ENCODE peak calls at places on chromosomes 13 and 19, in six cellular contexts. One of them, this sample, is unnamed.
A peak's percentile ranks its signal among the peaks of the same experiment; 100 is the strongest.

GRCh38 chr19:16026756-16027155 is 49.5 kb upstream of the TPM4 start:
- DNase-seq in non-pigmented ciliary epithelial cell: no peak
- DNase-seq in stimulated activated CD4-positive, alpha-beta T cell treated with anti-CD3 and anti-CD28 coated beads, Interleukin-15, amount 100 ng/mL, for 24 hours: no peak
- DNase-seq in activated CD4-positive, alpha-beta T cell treated with anti-CD3 and anti-CD28 coated beads, Interleukin-2, amount 10 ng/mL, durations not matched to agents 7 days and 5 days: no peak
- DNase-seq in T-helper 2 cell: no peak
- DNase-seq in activated T-cell treated with anti-CD3 and anti-CD28 coated beads, Interleukin-2, amount 50 U/mL, for 4 hours: no peak
- DNase-seq in this sample: no peak

GRCh38 chr13:58495668-58496067 is 864.1 kb downstream of the PCDH17 start:
- DNase-seq in activated T-cell treated with anti-CD3 and anti-CD28 coated beads, Interleukin-2, amount 50 U/mL, for 4 hours: no peak
- DNase-seq in stimulated activated CD4-positive, alpha-beta T cell treated with anti-CD3 and anti-CD28 coated beads, Interleukin-15, amount 100 ng/mL, for 24 hours: no peak
- DNase-seq in activated CD4-positive, alpha-beta T cell treated with anti-CD3 and anti-CD28 coated beads, Interleukin-2, amount 10 ng/mL, durations not matched to agents 7 days and 5 days: no peak
- DNase-seq in non-pigmented ciliary epithelial cell: no peak
- DNase-seq in T-helper 2 cell: no peak
- DNase-seq in this sample: no peak

GRCh38 chr13:110676511-110677204 is 29.3 kb downstream of the CARS2 start:
- DNase-seq in non-pigmented ciliary epithelial cell: no peak
- DNase-seq in activated T-cell treated with anti-CD3 and anti-CD28 coated beads, Interleukin-2, amount 50 U/mL, for 4 hours: no peak
- DNase-seq in stimulated activated CD4-positive, alpha-beta T cell treated with anti-CD3 and anti-CD28 coated beads, Interleukin-15, amount 100 ng/mL, for 24 hours: peak; percentile 58
- DNase-seq in activated CD4-positive, alpha-beta T cell treated with anti-CD3 and anti-CD28 coated beads, Interleukin-2, amount 10 ng/mL, durations not matched to agents 7 days and 5 days: no peak
- DNase-seq in T-helper 2 cell: no peak
- DNase-seq in this sample: no peak

GRCh38 chr13:110248449-110249143 is 58.4 kb downstream of the COL4A1 start:
- DNase-seq in activated CD4-positive, alpha-beta T cell treated with anti-CD3 and anti-CD28 coated beads, Interleukin-2, amount 10 ng/mL, durations not matched to agents 7 days and 5 days: no peak
- DNase-seq in stimulated activated CD4-positive, alpha-beta T cell treated with anti-CD3 and anti-CD28 coated beads, Interleukin-15, amount 100 ng/mL, for 24 hours: no peak
- DNase-seq in non-pigmented ciliary epithelial cell: no peak
- DNase-seq in activated T-cell treated with anti-CD3 and anti-CD28 coated beads, Interleukin-2, amount 50 U/mL, for 4 hours: no peak
- DNase-seq in T-helper 2 cell: no peak
- DNase-seq in this sample: no peak

GRCh38 chr19:11364935-11365334 is 9.5 kb upstream of the SWSAP1 start:
- DNase-seq in stimulated activated CD4-positive, alpha-beta T cell treated with anti-CD3 and anti-CD28 coated beads, Interleukin-15, amount 100 ng/mL, for 24 hours: no peak
- DNase-seq in activated T-cell treated with anti-CD3 and anti-CD28 coated beads, Interleukin-2, amount 50 U/mL, for 4 hours: no peak
- DNase-seq in T-helper 2 cell: no peak
- DNase-seq in activated CD4-positive, alpha-beta T cell treated with anti-CD3 and anti-CD28 coated beads, Interleukin-2, amount 10 ng/mL, durations not matched to agents 7 days and 5 days: no peak
- DNase-seq in non-pigmented ciliary epithelial cell: no peak
- DNase-seq in this sample: no peak

GRCh38 chr13:95505976-95506375 is 46.5 kb upstream of the CLDN10 start:
- DNase-seq in non-pigmented ciliary epithelial cell: no peak
- DNase-seq in T-helper 2 cell: no peak
- DNase-seq in activated T-cell treated with anti-CD3 and anti-CD28 coated beads, Interleukin-2, amount 50 U/mL, for 4 hours: no peak
- DNase-seq in stimulated activated CD4-positive, alpha-beta T cell treated with anti-CD3 and anti-CD28 coated beads, Interleukin-15, amount 100 ng/mL, for 24 hours: no peak
- DNase-seq in activated CD4-positive, alpha-beta T cell treated with anti-CD3 and anti-CD28 coated beads, Interleukin-2, amount 10 ng/mL, durations not matched to agents 7 days and 5 days: no peak
- DNase-seq in this sample: no peak

GRCh38 chr13:25848822-25849740 is 202.7 kb downstream of the SHISA2 start:
- DNase-seq in stimulated activated CD4-positive, alpha-beta T cell treated with anti-CD3 and anti-CD28 coated beads, Interleukin-15, amount 100 ng/mL, for 24 hours: no peak
- DNase-seq in activated T-cell treated with anti-CD3 and anti-CD28 coated beads, Interleukin-2, amount 50 U/mL, for 4 hours: no peak
- DNase-seq in non-pigmented ciliary epithelial cell: no peak
- DNase-seq in T-helper 2 cell: no peak
- DNase-seq in activated CD4-positive, alpha-beta T cell treated with anti-CD3 and anti-CD28 coated beads, Interleukin-2, amount 10 ng/mL, durations not matched to agents 7 days and 5 days: no peak
- DNase-seq in this sample: no peak

GRCh38 chr19:49896863-49897621 is at the start of gene IL4I1:
- DNase-seq in T-helper 2 cell: peak; percentile 54
- DNase-seq in activated T-cell treated with anti-CD3 and anti-CD28 coated beads, Interleukin-2, amount 50 U/mL, for 4 hours: peak; percentile 58
- DNase-seq in activated CD4-positive, alpha-beta T cell treated with anti-CD3 and anti-CD28 coated beads, Interleukin-2, amount 10 ng/mL, durations not matched to agents 7 days and 5 days: peak; percentile 56
- DNase-seq in non-pigmented ciliary epithelial cell: no peak
- DNase-seq in stimulated activated CD4-positive, alpha-beta T cell treated with anti-CD3 and anti-CD28 coated beads, Interleukin-15, amount 100 ng/mL, for 24 hours: peak; percentile 78
- DNase-seq in this sample: no peak

GRCh38 chr19:29882719-29883105 is 59.3 kb upstream of the URI1 start:
- DNase-seq in activated CD4-positive, alpha-beta T cell treated with anti-CD3 and anti-CD28 coated beads, Interleukin-2, amount 10 ng/mL, durations not matched to agents 7 days and 5 days: no peak
- DNase-seq in activated T-cell treated with anti-CD3 and anti-CD28 coated beads, Interleukin-2, amount 50 U/mL, for 4 hours: no peak
- DNase-seq in T-helper 2 cell: no peak
- DNase-seq in non-pigmented ciliary epithelial cell: no peak
- DNase-seq in stimulated activated CD4-positive, alpha-beta T cell treated with anti-CD3 and anti-CD28 coated beads, Interleukin-15, amount 100 ng/mL, for 24 hours: no peak
- DNase-seq in this sample: no peak

GRCh38 chr13:53105477-53105876 is 76.9 kb downstream of the OLFM4 start:
- DNase-seq in activated CD4-positive, alpha-beta T cell treated with anti-CD3 and anti-CD28 coated beads, Interleukin-2, amount 10 ng/mL, durations not matched to agents 7 days and 5 days: no peak
- DNase-seq in stimulated activated CD4-positive, alpha-beta T cell treated with anti-CD3 and anti-CD28 coated beads, Interleukin-15, amount 100 ng/mL, for 24 hours: no peak
- DNase-seq in non-pigmented ciliary epithelial cell: no peak
- DNase-seq in T-helper 2 cell: no peak
- DNase-seq in activated T-cell treated with anti-CD3 and anti-CD28 coated beads, Interleukin-2, amount 50 U/mL, for 4 hours: no peak
- DNase-seq in this sample: no peak

This sample was measured in ovary.